ENCODE peak calls at places on chromosomes 11 and 22, in nine cellular contexts. E is stomach; B is GM23338; F is CD4-positive, CD25-positive, alpha-beta regulatory T cell; U is mucosa of descending colon; W is fibroblast of lung; V is IMR-90; C is tibial nerve; S is naive thymus-derived CD4-positive, alpha-beta T cell. Z is an unnamed sample.
A peak's percentile ranks its signal among the peaks of the same experiment; 100 is the strongest.

GRCh38 chr11:27497284-27497866 is 9.2 kb downstream of the LIN7C start:
- DNase-seq in C (no peak), F (peak; percentile 41), W (peak; percentile 33), V (peak; percentile 27), S (no peak), B (peak; percentile 17), U (no peak), E (no peak), Z (peak; percentile 43)

GRCh38 chr22:17370036-17370765 is 941 bp downstream of the CECR2 start:
- DNase-seq in B (peak; percentile 51), V (no peak), S (no peak), F (no peak), C (no peak), U (no peak), W (no peak), E (no peak), Z (no peak)

GRCh38 chr22:37201066-37201820 is 11.0 kb downstream of the SSTR3 start:
- DNase-seq in B (no peak), E (no peak), S (no peak), F (no peak), C (no peak), V (no peak), W (no peak), U (no peak), Z (no peak)

GRCh38 chr11:77102246-77103210 is at the start of gene OMP:
- DNase-seq in F (no peak), V (no peak), S (no peak), U (no peak), B (no peak), W (no peak), C (no peak), E (no peak), Z (no peak)

GRCh38 chr11:19988598-19988997 is 171.7 kb downstream of the DBX1 start:
- DNase-seq in E (no peak), W (peak; percentile 97), F (no peak), V (peak; percentile 92), B (peak; percentile 83), S (no peak), U (no peak), C (no peak), Z (no peak)

GRCh38 chr22:17369553-17370035 is 334 bp downstream of the CECR2 start:
- DNase-seq in S (no peak), C (no peak), E (no peak), F (no peak), W (no peak), U (peak; percentile 7), V (no peak), B (peak; percentile 71), Z (no peak)

GRCh38 chr11:62245271-62245753 is 3.3 kb downstream of the SCGB1D2 start:
- DNase-seq in E (peak; percentile 28), U (peak; percentile 42), V (peak; percentile 28), S (no peak), B (peak; percentile 75), C (no peak), F (peak; percentile 11), W (peak; percentile 22), Z (peak; percentile 51)

GRCh38 chr11:105789579-105789978 is 179.7 kb downstream of the GRIA4 start:
- DNase-seq in B (no peak), E (no peak), U (no peak), C (no peak), F (no peak), V (no peak), S (no peak), W (no peak), Z (no peak)

DNA sequence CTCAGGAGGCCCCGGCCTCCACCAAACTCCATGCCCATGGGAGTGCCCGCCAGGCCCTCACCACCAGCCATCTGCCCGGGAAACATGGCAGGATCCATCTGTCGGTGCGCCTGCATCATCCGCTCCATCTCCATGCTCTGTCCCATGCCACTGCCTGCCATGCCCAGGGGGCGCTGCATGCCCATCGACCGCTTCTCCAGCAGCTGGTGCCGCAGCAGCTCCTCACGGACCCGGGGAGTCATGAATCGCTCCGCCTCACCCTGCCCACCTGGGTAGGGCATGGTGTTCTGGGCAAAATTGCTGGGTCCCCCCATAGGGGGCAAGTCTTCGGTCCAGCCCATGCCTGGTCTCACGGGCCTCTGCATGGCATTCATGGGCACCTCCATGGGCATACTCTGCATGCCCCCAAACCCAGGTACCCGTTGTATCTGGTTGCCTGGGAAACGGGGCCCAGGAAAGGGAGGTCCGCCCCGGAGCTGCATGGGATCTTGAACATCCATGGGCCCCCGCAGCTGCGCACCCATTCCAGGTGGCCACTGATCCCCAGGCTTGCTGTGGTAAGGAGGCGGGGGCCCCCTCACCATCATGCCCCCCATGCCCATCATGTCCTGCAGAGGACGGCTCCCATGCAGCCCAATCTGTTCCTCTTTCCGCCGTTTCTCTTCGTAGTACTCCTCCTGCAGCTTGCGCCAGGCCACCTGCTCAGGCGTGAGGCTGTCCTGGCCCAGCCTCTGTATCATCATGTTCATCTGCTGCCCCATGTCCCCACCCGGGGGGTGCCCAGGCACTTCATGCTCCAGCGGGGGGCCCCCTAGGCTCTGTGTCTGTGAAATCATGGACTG is 18.0 kb downstream of the CXCR5 start:
- DNase-seq in V (no peak), U (no peak), E (no peak), B (no peak), S (peak; percentile 9), F (no peak), C (no peak), W (no peak), Z (no peak)
- H3K4me1 ChIP-seq in V (peaks cover 2% of the 10 kb centered on the region), U (no peaks in the 10 kb centered on the region), E (peaks cover 42% of the 10 kb centered on the region), B (peaks cover 19% of the 10 kb centered on the region), S (peaks cover 4% of the 10 kb centered on the region), F (peaks cover 11% of the 10 kb centered on the region), C (peaks cover under 1% of the 10 kb centered on the region), W (peaks cover under 1% of the 10 kb centered on the region), Z (no peaks in the 10 kb centered on the region)

GRCh38 chr22:45999379-45999971 is 22.5 kb upstream of the WNT7B start:
- DNase-seq in C (no peak), S (no peak), U (no peak), F (no peak), W (no peak), V (no peak), E (no peak), B (no peak), Z (no peak)

GRCh38 chr22:45998638-45999378 is 21.8 kb upstream of the WNT7B start:
- DNase-seq in C (no peak), W (no peak), B (no peak), E (no peak), F (no peak), V (no peak), S (no peak), U (no peak), Z (no peak)

GRCh38 chr22:46001046-46001425 is 24.1 kb upstream of the WNT7B start:
- DNase-seq in F (no peak), U (no peak), E (no peak), W (no peak), C (no peak), S (no peak), V (no peak), B (no peak), Z (no peak)

GRCh38 chr22:46001426-46002106 is 24.6 kb upstream of the WNT7B start:
- DNase-seq in E (no peak), B (no peak), U (no peak), V (no peak), W (no peak), S (peak; percentile 5), F (no peak), C (no peak), Z (peak; percentile 29)

DNA sequence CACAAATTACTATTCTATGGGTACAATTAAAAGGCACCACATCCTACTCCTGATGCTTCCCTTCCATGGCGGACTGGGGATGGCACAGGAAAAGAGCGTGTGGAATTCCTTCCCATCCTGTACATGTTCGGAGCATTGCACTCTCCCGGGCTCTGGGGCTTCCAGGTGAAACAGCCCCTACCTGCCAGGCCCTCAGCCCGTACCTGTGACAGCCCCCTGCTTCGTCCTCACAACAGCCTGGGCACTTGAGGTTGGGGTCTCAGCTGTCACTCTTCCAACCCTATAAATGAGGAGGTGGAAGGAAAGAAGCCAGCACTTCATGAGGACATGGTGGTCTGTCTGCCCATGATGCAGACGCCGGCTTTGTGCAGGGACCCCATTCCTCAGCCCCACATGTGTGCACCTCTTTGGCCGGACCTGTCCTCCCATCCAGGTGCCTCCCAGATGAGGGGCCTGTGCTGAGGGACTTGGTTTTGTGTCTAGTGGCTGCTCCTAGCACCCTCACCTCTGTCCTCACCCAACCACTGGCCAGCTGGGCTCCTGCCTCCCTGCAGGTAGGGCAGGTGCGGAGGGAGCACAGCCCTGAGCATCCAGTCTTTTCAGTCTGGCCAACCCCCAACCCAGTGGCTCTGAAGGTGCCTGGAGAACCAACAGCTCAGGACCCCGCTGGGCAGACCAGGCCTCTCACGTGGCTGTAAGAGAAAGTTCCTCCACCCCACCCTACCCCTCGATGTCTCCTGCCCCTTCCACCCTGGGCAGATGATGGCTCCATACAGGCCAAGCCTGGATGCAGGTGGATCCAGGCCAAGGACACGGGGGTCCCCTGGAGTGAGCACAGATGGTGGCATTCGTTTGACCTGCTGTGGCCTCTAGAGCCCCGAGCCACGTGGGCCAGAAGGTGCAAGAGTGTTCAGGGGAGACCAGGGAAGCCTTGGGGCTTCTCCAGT is 23.4 kb upstream of the WNT7B start:
- DNase-seq in U (no peak), C (no peak), F (no peak), B (no peak), E (no peak), W (no peak), V (no peak), S (no peak), Z (no peak)
- H3K4me1 ChIP-seq in U (peaks cover 15% of the 10 kb centered on the region), C (peaks cover 64% of the 10 kb centered on the region), F (no peaks in the 10 kb centered on the region), B (no peaks in the 10 kb centered on the region), E (peaks cover 74% of the 10 kb centered on the region), W (peaks cover 42% of the 10 kb centered on the region), V (peaks cover 33% of the 10 kb centered on the region), S (no peaks in the 10 kb centered on the region), Z (peaks cover 28% of the 10 kb centered on the region)

GRCh38 chr11:114115406-114116054 is 56.0 kb downstream of the ZBTB16 start:
- DNase-seq in E (no peak), F (no peak), W (no peak), V (no peak), C (no peak), B (peak; percentile 61), U (no peak), S (no peak), Z (no peak)

GRCh38 chr11:114121138-114121537 is 61.6 kb downstream of the ZBTB16 start:
- DNase-seq in S (no peak), B (no peak), V (no peak), C (no peak), F (no peak), U (no peak), E (no peak), W (no peak), Z (no peak)

GRCh38 chr11:114120606-114121005 is 61.1 kb downstream of the ZBTB16 start:
- DNase-seq in C (no peak), E (no peak), U (no peak), W (no peak), B (no peak), S (no peak), V (no peak), F (no peak), Z (no peak)

GRCh38 chr11:114116357-114116756 is 56.8 kb downstream of the ZBTB16 start:
- DNase-seq in W (no peak), S (no peak), B (no peak), C (no peak), V (no peak), F (no peak), E (no peak), U (no peak), Z (no peak)

GRCh38 chr11:114116800-114117199 is 57.3 kb downstream of the ZBTB16 start:
- DNase-seq in S (no peak), C (no peak), U (no peak), E (no peak), W (no peak), B (no peak), V (no peak), F (no peak), Z (no peak)
- H3K4me1 ChIP-seq in S (no peaks in the 10 kb centered on the region), C (peaks cover 90% of the 10 kb centered on the region), U (peaks cover 21% of the 10 kb centered on the region), E (peaks cover 81% of the 10 kb centered on the region), W (no peaks in the 10 kb centered on the region), B (peaks cover 6% of the 10 kb centered on the region), V (no peaks in the 10 kb centered on the region), F (no peaks in the 10 kb centered on the region), Z (peaks cover 5% of the 10 kb centered on the region)

GRCh38 chr11:64766881-64767280 is 7.1 kb upstream of the PYGM start:
- DNase-seq in W (no peak), C (no peak), F (no peak), V (no peak), E (no peak), U (no peak), B (no peak), S (no peak), Z (no peak)
- H3K4me1 ChIP-seq in W (peaks cover 13% of the 10 kb centered on the region), C (peaks cover 68% of the 10 kb centered on the region), F (peaks cover 96% of the 10 kb centered on the region), V (peaks cover 13% of the 10 kb centered on the region), E (peaks cover 80% of the 10 kb centered on the region), U (peaks cover 6% of the 10 kb centered on the region), B (peaks cover 39% of the 10 kb centered on the region), S (peaks cover 56% of the 10 kb centered on the region), Z (peaks cover 24% of the 10 kb centered on the region)

Z was measured in endothelial cell of umbilical vein.